ENCODE peak calls at places on chromosome 9, in six cellular contexts. L, I, O, P, H and C are unnamed samples.

GRCh38 chr9:6230037-6230778 is 14.6 kb downstream of the IL33 start:
- DNase-seq in I (no peak), O (no peak), H (no peak), L (no peak), P (peak), C (no peak)

GRCh38 chr9:129826759-129827158 is 2.8 kb upstream of the TOR1A start:
- DNase-seq in O (no peak), I (no peak), P (no peak), L (no peak), H (no peak), C (no peak)

GRCh38 chr9:112754578-112754977 is 4.0 kb downstream of the SNX30 start:
- DNase-seq in H (peak), O (peak), L (no peak), I (peak), P (peak), C (no peak)

GRCh38 chr9:134735441-134736175 is 94.0 kb downstream of the COL5A1 start:
- DNase-seq in P (no peak), L (no peak), I (no peak), O (no peak), H (no peak), C (no peak)

GRCh38 chr9:124769451-124770358 is 1.4 kb downstream of the NR6A1 start:
- DNase-seq in O (no peak), L (no peak), H (peak), P (no peak), I (no peak), C (peak)

GRCh38 chr9:129209580-129209979 is 31.5 kb upstream of the IER5L start:
- DNase-seq in O (no peak), P (no peak), H (no peak), I (no peak), L (no peak), C (no peak)

GRCh38 chr9:4489919-4490704 is at the start of gene SLC1A1:
- DNase-seq in P (no peak), O (no peak), H (peak), L (peak), I (no peak), C (peak)

GRCh38 chr9:19517202-19517942 is 108.6 kb downstream of the ACER2 start:
- DNase-seq in O (no peak), P (no peak), L (no peak), I (peak), H (no peak), C (no peak)